ENCODE peak calls at places on chromosomes 4 and X, in seven cellular contexts. E is colonic mucosa, I is testis, J is osteoblast, T is stomach, V is right lobe of liver, G is cardiac muscle cell. M is an unnamed sample.

GRCh38 chr4:53189011-53189410 is 176.8 kb downstream of the SCFD2 start:
- DNase-seq in I (no peak), E (no peak), V (no peak), G (peak; percentile 66), T (no peak), J (no peak), M (no peak)

GRCh38 chr4:158845166-158846041 is 76.6 kb downstream of the FNIP2 start:
- DNase-seq in I (no peak), V (no peak), E (no peak), J (no peak), G (no peak), T (no peak), M (no peak)

GRCh38 chr4:151604238-151604637 is 156.6 kb downstream of the GATB start:
- DNase-seq in G (peak; percentile 42), E (no peak), I (no peak), V (no peak), T (no peak), J (no peak), M (no peak)

GRCh38 chr4:180953572-180953971 is 1289.6 kb upstream of the TENM3 start:
- DNase-seq in J (peak; percentile 60), T (no peak), I (no peak), V (no peak), G (no peak), E (no peak), M (no peak)

GRCh38 chr4:38292529-38292928 is 332.3 kb downstream of the PTTG2 start:
- DNase-seq in G (no peak), V (no peak), T (no peak), J (no peak), I (no peak), E (no peak), M (no peak)

GRCh38 chr4:3294401-3295241 is 1.8 kb downstream of the RGS12 start:
- DNase-seq in I (no peak), G (no peak), V (peak; percentile 53), J (peak; percentile 54), E (no peak), T (peak; percentile 25), M (peak; percentile 73)

GRCh38 chrX:40201486-40201885 is 103.7 kb upstream of the BCOR start:
- DNase-seq in I (no peak), J (no peak), T (no peak), V (no peak), G (no peak), E (no peak), M (no peak)

GRCh38 chr4:147546341-147546740 is 65.4 kb downstream of the EDNRA start:
- DNase-seq in G (peak; percentile 79), E (no peak), V (no peak), T (no peak), J (peak; percentile 81), I (no peak), M (no peak)

GRCh38 chrX:46326161-46326560 is 219.1 kb downstream of the ZNF674 start:
- DNase-seq in G (peak; percentile 27), T (no peak), V (no peak), J (no peak), E (no peak), I (no peak), M (no peak)

GRCh38 chr4:4595252-4595651 is 53.4 kb upstream of the STX18 start:
- DNase-seq in T (no peak), J (no peak), E (no peak), V (no peak), I (no peak), G (no peak), M (no peak)

GRCh38 chrX:27451324-27451723 is 11.8 kb downstream of the PPP4R3C start:
- DNase-seq in V (no peak), E (no peak), I (no peak), J (no peak), T (no peak), G (no peak), M (no peak)
- H3K27ac ChIP-seq in V (no peak overlapping the region), E (no peak overlapping the region), I (no peak overlapping the region), J (no peak overlapping the region), T (no peak overlapping the region), G (no peak overlapping the region), M (no peak overlapping the region)

GRCh38 chr4:124833831-124834505 is 121.4 kb upstream of the ANKRD50 start:
- DNase-seq in V (no peak), E (no peak), I (no peak), G (no peak), J (no peak), T (no peak), M (no peak)

DNA sequence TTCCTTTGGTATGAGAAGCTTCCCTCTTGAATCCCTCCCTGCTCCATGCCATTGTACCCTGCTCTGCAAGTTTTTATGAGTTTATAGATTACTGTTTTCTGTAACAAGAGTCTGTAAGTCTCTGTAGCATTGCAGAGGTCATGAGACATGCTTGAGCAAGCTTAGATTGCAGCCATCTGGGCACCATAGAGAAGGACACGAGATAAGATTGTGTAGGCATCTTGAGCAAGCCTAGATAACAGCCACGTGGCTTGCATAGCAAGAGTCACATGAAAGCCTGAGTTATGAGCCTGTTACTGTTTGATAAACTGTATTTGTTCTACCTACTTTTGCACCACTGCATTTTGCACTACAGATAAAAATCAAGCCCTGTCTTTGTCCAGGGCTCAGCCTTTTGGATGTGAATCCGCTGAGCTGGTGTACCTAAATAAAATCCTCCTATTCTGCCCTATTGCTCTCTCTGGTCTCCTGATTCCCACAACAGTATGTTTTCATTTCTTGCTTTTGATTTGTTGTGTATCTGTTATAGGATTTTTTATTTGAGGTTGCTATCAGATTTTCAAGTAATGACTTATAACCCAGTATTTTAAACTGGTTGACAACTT is 127.4 kb upstream of the ANKRD50 start:
- DNase-seq in I (peak; percentile 37), T (no peak), E (no peak), J (no peak), G (peak; percentile 7), V (no peak), M (no peak)
- H3K9me3 ChIP-seq in I (no peaks in the 10 kb centered on the region), T (peaks cover 39% of the 10 kb centered on the region), E (no peaks in the 10 kb centered on the region), J (peaks cover 7% of the 10 kb centered on the region), G (no peaks in the 10 kb centered on the region), V (no peaks in the 10 kb centered on the region), M (peaks cover 66% of the 10 kb centered on the region)

DNA sequence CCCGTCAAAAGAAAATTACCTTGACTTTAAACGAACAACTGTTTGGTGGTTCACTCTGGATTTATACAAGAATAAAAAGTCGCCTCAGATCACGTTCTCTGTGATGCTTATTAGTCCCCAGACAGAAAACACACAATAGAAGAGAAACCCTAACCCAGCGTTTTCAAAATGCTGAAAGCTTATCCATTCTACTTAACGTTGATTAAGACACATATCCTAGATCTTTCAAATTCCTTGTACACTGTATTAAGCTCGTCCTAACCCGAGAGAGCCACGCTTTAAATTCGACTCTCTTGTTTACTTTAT is 786 bp upstream of the PITX2 start:
- DNase-seq in G (no peak), V (no peak), J (no peak), I (no peak), E (no peak), T (no peak), M (no peak)
- H3K27ac ChIP-seq in G (no peak overlapping the region), V (no peak overlapping the region), J (no peak overlapping the region), I (no peak overlapping the region), E (no peak overlapping the region), T (no peak overlapping the region), M (no peak overlapping the region)

DNA sequence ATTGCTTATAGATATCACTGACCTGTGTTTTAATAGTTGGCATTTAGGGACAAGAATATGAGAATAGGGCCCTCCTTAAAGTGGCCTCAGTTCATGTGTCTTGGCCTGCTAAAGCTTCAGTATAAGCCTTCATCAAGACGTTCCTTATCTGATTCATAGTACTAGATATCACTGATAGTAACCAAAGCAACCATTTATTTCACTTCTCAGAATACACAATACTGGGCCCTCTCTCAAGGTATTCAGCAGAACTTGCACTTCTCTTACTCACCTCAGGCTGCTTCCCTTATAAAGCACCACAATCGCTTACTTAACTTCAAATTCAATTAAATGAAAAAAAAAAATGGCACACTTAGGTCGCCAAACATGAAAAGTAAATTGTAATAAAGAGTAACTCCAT is 259.4 kb upstream of the PCDH7 start:
- DNase-seq in T (no peak), E (no peak), J (no peak), V (no peak), G (no peak), I (no peak), M (no peak)
- H3K9me3 ChIP-seq in T (no peaks in the 10 kb centered on the region), E (no peaks in the 10 kb centered on the region), J (no peaks in the 10 kb centered on the region), V (no peaks in the 10 kb centered on the region), G (no peaks in the 10 kb centered on the region), I (no peaks in the 10 kb centered on the region), M (no peaks in the 10 kb centered on the region)

GRCh38 chr4:73345399-73345975 is 58.6 kb upstream of the ALB start:
- DNase-seq in E (no peak), I (no peak), G (peak; percentile 2), T (no peak), J (no peak), V (no peak), M (no peak)

GRCh38 chr4:73347497-73347896 is 56.6 kb upstream of the ALB start:
- DNase-seq in E (no peak), V (no peak), T (no peak), G (no peak), J (no peak), I (no peak), M (no peak)

GRCh38 chr4:73341454-73341853 is 62.6 kb upstream of the ALB start:
- DNase-seq in G (peak; percentile 83), I (peak; percentile 68), V (no peak), E (peak; percentile 30), J (no peak), T (peak; percentile 50), M (no peak)

GRCh38 chr4:73344106-73344505 is 60.0 kb upstream of the ALB start:
- DNase-seq in V (no peak), G (no peak), E (no peak), I (no peak), T (no peak), J (no peak), M (no peak)

DNA sequence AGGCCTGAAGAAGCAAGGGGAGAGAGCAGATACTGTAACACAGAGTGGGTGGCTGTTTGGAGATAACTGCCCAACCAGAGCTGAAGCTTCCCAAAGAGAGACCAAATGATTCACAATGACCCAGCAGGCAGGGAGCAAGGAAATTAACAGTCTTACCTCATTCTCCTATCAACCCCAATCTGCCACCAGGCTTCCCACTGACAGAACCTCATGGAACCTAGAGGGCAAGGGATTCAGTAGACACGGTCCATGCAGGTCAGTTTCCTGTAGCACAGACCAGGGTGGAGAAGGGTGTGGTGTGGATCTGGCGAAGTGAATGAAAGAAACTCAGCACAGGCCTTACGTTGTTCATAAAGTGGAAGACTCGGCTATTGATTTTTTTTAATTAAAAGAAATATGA is 60.7 kb upstream of the ALB start:
- DNase-seq in I (no peak), E (no peak), T (no peak), V (no peak), J (no peak), G (no peak), M (no peak)
- H3K27ac ChIP-seq in I (no peak overlapping the region), E (no peak overlapping the region), T (no peak overlapping the region), V (peak overlapping the region; percentile 90), J (no peak overlapping the region), G (no peak overlapping the region), M (no peak overlapping the region)

GRCh38 chr4:212438-213174 is 88.3 kb downstream of the ZNF718 start:
- DNase-seq in E (peak; percentile 25), J (peak; percentile 96), G (peak; percentile 90), T (peak; percentile 38), I (peak; percentile 95), V (no peak), M (peak; percentile 77)
- H3K9me3 ChIP-seq in E (no peaks in the 10 kb centered on the region), J (no peaks in the 10 kb centered on the region), G (no peaks in the 10 kb centered on the region), T (peaks cover 58% of the 10 kb centered on the region), I (no peaks in the 10 kb centered on the region), V (no peaks in the 10 kb centered on the region), M (peaks cover 95% of the 10 kb centered on the region)

M was measured in spleen.